ENCODE peak calls at places on chromosomes 2 and 18, in nine cellular contexts. H is stomach; W is epithelial cell of esophagus; T is brain microvascular endothelial cell; G is left ventricle myocardium inferior; L is CD8-positive, alpha-beta T cell; A is IMR-90; R is cardiac fibroblast; D is foreskin fibroblast. P is an unnamed sample.

GRCh38 chr2:176814740-176815367 is 397.7 kb upstream of the HNRNPA3 start:
- DNase-seq in T (no peak), W (peak; percentile 20), G (no peak), H (no peak), D (peak; percentile 2), R (peak; percentile 34), A (peak; percentile 26), L (no peak), P (no peak)

GRCh38 chr2:102159295-102159694 is 16.7 kb downstream of the IL1R1 start:
- DNase-seq in W (peak; percentile 30), T (no peak), L (no peak), G (no peak), H (no peak), D (peak; percentile 36), A (no peak), R (peak; percentile 42), P (no peak)

GRCh38 chr2:119638891-119639539 is 40.0 kb upstream of the TMEM177 start:
- DNase-seq in A (no peak), L (no peak), T (no peak), D (no peak), G (no peak), R (no peak), H (no peak), W (no peak), P (no peak)

GRCh38 chr2:241150660-241151530 is 628 bp downstream of the PPP1R7 start:
- DNase-seq in H (peak; percentile 40), A (peak; percentile 51), R (peak; percentile 7), D (no peak), L (no peak), T (no peak), W (peak; percentile 27), G (no peak), P (no peak)

GRCh38 chr2:231680992-231681852 is 27.1 kb upstream of the PTMA start:
- DNase-seq in H (peak; percentile 84), D (peak; percentile 88), A (peak; percentile 82), T (peak; percentile 41), L (no peak), R (peak; percentile 63), W (peak; percentile 19), G (peak; percentile 92), P (no peak)

GRCh38 chr2:177673602-177674595 is 281.3 kb downstream of the AGPS start:
- DNase-seq in R (no peak), T (no peak), A (no peak), W (no peak), L (no peak), G (no peak), H (no peak), D (no peak), P (no peak)

GRCh38 chr2:128314348-128315121 is 4.1 kb downstream of the HS6ST1 start:
- DNase-seq in H (peak; percentile 25), L (no peak), A (no peak), G (no peak), W (no peak), T (no peak), R (no peak), D (no peak), P (no peak)

GRCh38 chr2:12177052-12177994 is 430.9 kb downstream of the LPIN1 start:
- DNase-seq in L (no peak), H (peak; percentile 29), W (peak; percentile 57), A (peak; percentile 76), D (peak; percentile 75), T (peak; percentile 84), G (peak; percentile 42), R (peak; percentile 62), P (no peak)

GRCh38 chr18:11020454-11020853 is 128.9 kb downstream of the PIEZO2 start:
- DNase-seq in G (no peak), W (no peak), T (no peak), A (no peak), L (no peak), H (no peak), R (no peak), D (no peak), P (no peak)

GRCh38 chr2:30942430-30942829 is 135.2 kb upstream of the CAPN13 start:
- DNase-seq in W (no peak), T (no peak), A (no peak), L (no peak), R (no peak), G (no peak), D (no peak), H (no peak), P (no peak)

GRCh38 chr18:5542393-5543035 is 1.3 kb downstream of the EPB41L3 start:
- DNase-seq in H (no peak), W (no peak), R (peak; percentile 27), G (no peak), D (no peak), T (no peak), L (no peak), A (peak; percentile 26), P (no peak)

GRCh38 chr2:109460553-109461324 is 153.0 kb downstream of the SEPTIN10 start:
- DNase-seq in H (no peak), G (no peak), L (no peak), W (no peak), D (no peak), T (no peak), A (no peak), R (no peak), P (peak; percentile 25)

GRCh38 chr2:222304737-222305509 is 6.1 kb upstream of the PAX3 start:
- DNase-seq in G (no peak), W (no peak), T (no peak), D (no peak), A (no peak), R (no peak), H (no peak), L (no peak), P (no peak)

GRCh38 chr2:239138610-239139009 is 262.2 kb downstream of the HDAC4 start:
- DNase-seq in A (no peak), D (no peak), H (no peak), T (no peak), L (no peak), G (no peak), R (no peak), W (no peak), P (no peak)

GRCh38 chr2:27264253-27264752 is 1.5 kb upstream of the SLC30A3 start:
- DNase-seq in A (no peak), D (no peak), W (no peak), R (no peak), L (no peak), G (no peak), H (no peak), T (no peak), P (no peak)
- H3K4me3 ChIP-seq in A (no peak overlapping the region), D (no peak overlapping the region), W (no peak overlapping the region), R (no peak overlapping the region), L (peak overlapping the region; percentile 55), G (peak overlapping the region; percentile 78), H (peak overlapping the region; percentile 31), T (no peak overlapping the region), P (no peak overlapping the region)

GRCh38 chr2:98637401-98638144 is 29.2 kb downstream of the UNC50 start:
- DNase-seq in L (no peak), G (no peak), D (no peak), T (no peak), R (no peak), W (no peak), H (no peak), A (no peak), P (no peak)

GRCh38 chr2:98632351-98632750 is 24.0 kb downstream of the UNC50 start:
- DNase-seq in W (no peak), L (no peak), R (no peak), T (no peak), G (no peak), D (no peak), A (no peak), H (no peak), P (no peak)

GRCh38 chr2:98634406-98635092 is 26.2 kb downstream of the UNC50 start:
- DNase-seq in A (no peak), L (no peak), R (peak; percentile 39), D (no peak), G (no peak), H (no peak), T (peak; percentile 2), W (peak; percentile 14), P (no peak)
- TF ChIP-seq CTCF in A (peak; percentile 23), L (peak; percentile 54), R (peak; percentile 36), D (peak; percentile 14), G (no peak), H (no peak), T (peak; percentile 60), W (peak; percentile 35), P (peak; percentile 51)

GRCh38 chr2:64331430-64331700 is 122.6 kb upstream of the LGALSL start:
- DNase-seq in G (no peak), T (no peak), W (no peak), D (no peak), A (no peak), R (no peak), H (no peak), L (no peak), P (no peak)

GRCh38 chr2:64330281-64330680 is 123.7 kb upstream of the LGALSL start:
- DNase-seq in R (no peak), L (no peak), A (no peak), W (no peak), G (no peak), H (no peak), T (no peak), D (peak; percentile 43), P (no peak)

GRCh38 chr2:64331846-64332245 is 122.1 kb upstream of the LGALSL start:
- DNase-seq in R (no peak), A (no peak), G (no peak), D (no peak), H (no peak), W (no peak), T (no peak), L (no peak), P (no peak)

GRCh38 chr2:64329848-64330247 is 124.1 kb upstream of the LGALSL start:
- DNase-seq in H (peak; percentile 54), R (peak; percentile 32), G (peak; percentile 27), D (peak; percentile 18), T (no peak), W (peak; percentile 37), L (no peak), A (peak; percentile 4), P (no peak)

GRCh38 chr2:64330691-64331429 is 123.1 kb upstream of the LGALSL start:
- DNase-seq in H (peak; percentile 83), D (peak; percentile 74), L (peak; percentile 52), T (peak; percentile 77), W (peak; percentile 88), A (peak; percentile 88), R (peak; percentile 95), G (peak; percentile 67), P (no peak)
- H3K4me3 ChIP-seq in H (no peak overlapping the region), D (peak overlapping the region; percentile 28), L (no peak overlapping the region), T (peak overlapping the region; percentile 51), W (no peak overlapping the region), A (peak overlapping the region; percentile 43), R (peak overlapping the region; percentile 53), G (peak overlapping the region; percentile 48), P (peak overlapping the region; percentile 46)

DNA sequence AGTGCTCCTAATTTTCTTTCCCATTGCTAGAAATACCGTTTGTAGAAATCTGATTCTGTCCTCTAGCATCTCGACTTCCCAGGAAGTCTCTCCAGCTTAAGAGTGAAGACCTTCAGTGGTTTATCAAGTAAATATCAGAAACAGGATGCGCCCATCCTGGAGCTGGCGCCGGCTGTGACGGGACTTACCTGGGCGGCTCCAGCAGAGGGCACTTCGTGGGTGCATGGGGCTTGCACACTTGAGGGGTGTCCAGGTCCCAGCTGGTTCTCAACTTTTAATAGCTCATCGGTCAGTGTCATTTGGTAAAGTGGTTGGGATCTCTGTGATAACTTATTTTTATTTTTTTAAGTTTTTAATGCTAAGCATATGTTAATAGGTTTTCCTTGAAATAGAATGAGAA is 167.0 kb upstream of the TPO start:
- DNase-seq in D (no peak), A (no peak), W (no peak), L (no peak), T (no peak), H (no peak), R (no peak), G (no peak), P (no peak)
- TF ChIP-seq CTCF in D (no peak), A (no peak), W (no peak), L (no peak), T (no peak), H (no peak), R (no peak), G (no peak), P (no peak)

GRCh38 chr2:70069049-70069448 is 18.2 kb upstream of the PCBP1 start:
- DNase-seq in D (no peak), W (peak; percentile 97), A (peak; percentile 6), L (peak; percentile 38), G (no peak), R (no peak), T (no peak), H (peak; percentile 48), P (no peak)
- H3K4me3 ChIP-seq in D (no peak overlapping the region), W (no peak overlapping the region), A (no peak overlapping the region), L (peak overlapping the region; percentile 8), G (no peak overlapping the region), R (no peak overlapping the region), T (no peak overlapping the region), H (no peak overlapping the region), P (no peak overlapping the region)

P was measured in epithelial cell of proximal tubule.